ENCODE peak calls at places on chromosomes 3 and 15, in four cellular contexts. A, M, Z and D are unnamed samples.

GRCh38 chr3:178856804-178857203 is 214.8 kb downstream of the ZMAT3 start:
- DNase-seq in A (no peak), M (no peak), Z (no peak), D (no peak)

GRCh38 chr3:152556731-152557254 is 278.1 kb upstream of the P2RY1 start:
- DNase-seq in A (no peak), M (no peak), Z (no peak), D (peak)

GRCh38 chr3:78420611-78421010 is 1347.2 kb downstream of the ROBO1 start:
- DNase-seq in A (no peak), M (no peak), Z (no peak), D (no peak)

GRCh38 chr15:75594276-75594675 is 15.2 kb upstream of the PTPN9 start:
- DNase-seq in A (no peak), M (no peak), Z (no peak), D (no peak)

GRCh38 chr3:59212128-59212764 is 162.4 kb upstream of the CFAP20DC start:
- DNase-seq in A (no peak), M (peak), Z (peak), D (peak)

GRCh38 chr3:28278918-28279317 is 37.5 kb downstream of the CMC1 start:
- DNase-seq in A (no peak), M (no peak), Z (no peak), D (no peak)

GRCh38 chr3:38725726-38726410 is 76.4 kb upstream of the SCN5A start:
- DNase-seq in A (no peak), M (peak), Z (no peak), D (no peak)

GRCh38 chr3:45943207-45943846 is at the start of gene CXCR6:
- DNase-seq in A (no peak), M (no peak), Z (no peak), D (no peak)

GRCh38 chr3:100045696-100046095 is 68.6 kb downstream of the FILIP1L start:
- DNase-seq in A (peak), M (no peak), Z (no peak), D (no peak)

GRCh38 chr15:79923068-79923514 is 26.3 kb upstream of the MTHFS start:
- DNase-seq in A (peak), M (peak), Z (no peak), D (peak)

GRCh38 chr3:53841296-53841695 is 4.9 kb downstream of the CHDH start:
- DNase-seq in A (no peak), M (no peak), Z (no peak), D (peak)

GRCh38 chr3:138303474-138303873 is 26.2 kb downstream of the NME9 start:
- DNase-seq in A (no peak), M (no peak), Z (no peak), D (no peak)
- TF ChIP-seq ETV6 in A (no peak), M (no peak), Z (no peak), D (no peak)

DNA sequence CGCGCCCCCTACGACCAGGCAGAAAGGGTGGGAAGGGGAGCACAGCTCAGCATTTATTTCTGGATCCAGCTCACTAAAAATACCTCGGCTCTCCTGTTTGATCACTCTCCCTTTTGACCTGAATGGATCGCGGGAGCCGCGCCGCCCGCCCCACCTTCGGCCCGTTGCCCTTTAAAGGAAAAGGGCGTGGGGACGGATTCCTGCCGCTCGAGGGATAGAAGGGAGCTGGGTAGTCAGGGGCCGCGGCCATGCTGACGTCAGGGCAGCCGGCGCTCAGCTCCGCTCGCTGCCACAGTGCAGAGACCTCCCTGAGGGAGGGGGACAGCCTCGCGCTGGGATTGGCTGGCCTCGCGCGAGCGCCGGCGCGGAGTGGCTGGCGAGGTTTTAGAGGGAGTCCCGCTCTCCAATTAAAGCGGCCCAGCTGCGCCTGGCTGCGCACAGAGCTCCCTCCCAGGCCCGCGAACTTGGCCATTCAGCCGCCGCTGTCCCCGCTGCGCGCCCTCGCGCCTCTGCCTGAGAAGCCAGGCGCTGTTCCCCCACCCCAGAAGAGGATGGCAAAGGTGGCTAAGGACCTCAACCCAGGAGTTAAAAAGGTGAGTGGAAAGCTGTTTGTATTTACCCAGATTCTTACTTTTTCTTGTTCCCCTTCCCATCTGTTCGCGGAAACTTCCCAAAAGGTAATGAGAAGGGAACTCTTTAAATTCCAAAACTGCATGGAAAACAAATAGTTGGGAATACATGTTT is at the start of gene LMCD1:
- DNase-seq in A (peak), M (peak), Z (peak), D (peak)
- TF ChIP-seq CTCF in A (no peak), M (no peak), Z (no peak), D (peak)

GRCh38 chr3:48881006-48881405 is 17.7 kb downstream of the SLC25A20 start:
- DNase-seq in A (no peak), M (no peak), Z (no peak), D (no peak)

GRCh38 chr3:48881652-48882114 is 17.0 kb downstream of the SLC25A20 start:
- DNase-seq in A (no peak), M (no peak), Z (no peak), D (no peak)

GRCh38 chr3:48879307-48879993 is 19.2 kb downstream of the SLC25A20 start:
- DNase-seq in A (no peak), M (no peak), Z (no peak), D (no peak)

GRCh38 chr3:48877671-48878070 is 21.0 kb downstream of the SLC25A20 start:
- DNase-seq in A (no peak), M (no peak), Z (no peak), D (no peak)

GRCh38 chr3:48879994-48880377 is 18.7 kb downstream of the SLC25A20 start:
- DNase-seq in A (no peak), M (no peak), Z (no peak), D (no peak)
- TF ChIP-seq ETV6 in A (no peak), M (no peak), Z (no peak), D (no peak)

DNA sequence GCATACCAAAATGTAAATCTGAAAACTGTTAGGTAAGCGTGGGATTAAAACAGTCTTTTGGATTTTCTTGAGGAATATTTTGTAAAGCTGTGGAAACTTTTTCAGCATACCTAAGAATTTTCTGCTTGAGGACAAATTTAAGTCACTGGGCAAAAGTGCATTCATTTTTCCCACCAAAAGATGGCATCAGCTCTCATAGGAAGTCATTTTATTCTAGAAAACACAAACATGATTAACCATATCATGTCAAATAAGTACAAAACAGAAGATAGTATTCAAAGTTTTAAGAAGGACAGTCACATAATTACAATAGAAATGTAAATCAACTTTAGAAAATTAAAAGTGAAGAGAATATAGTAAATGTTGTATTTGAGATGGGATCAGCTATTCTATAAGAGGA is 63.5 kb downstream of the SLC49A4 start:
- DNase-seq in A (no peak), M (no peak), Z (no peak), D (peak)
- TF ChIP-seq CTCF in A (no peak), M (peak), Z (no peak), D (peak)

DNA sequence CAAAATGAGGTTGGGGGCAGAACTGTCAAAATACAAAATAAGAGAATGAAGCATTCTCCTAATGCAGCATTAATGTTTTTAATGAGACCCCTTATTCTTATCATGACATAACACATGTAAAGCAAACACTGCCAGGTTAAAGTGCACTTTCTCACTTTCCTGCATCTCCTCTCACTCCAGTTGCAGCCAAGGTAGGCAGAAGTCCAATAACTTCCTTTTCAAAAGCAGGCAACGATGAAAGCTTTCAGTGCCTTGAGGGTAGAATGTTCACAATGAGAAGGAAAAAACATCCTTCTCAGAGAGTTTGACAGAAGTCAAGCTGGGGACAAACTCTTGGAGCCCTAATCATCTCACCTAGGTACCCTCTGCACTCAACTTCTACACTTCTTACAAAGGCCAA is 59.5 kb downstream of the FAIM start:
- DNase-seq in A (no peak), M (no peak), Z (no peak), D (peak)
- TF ChIP-seq ETV6 in A (no peak), M (no peak), Z (no peak), D (no peak)

DNA sequence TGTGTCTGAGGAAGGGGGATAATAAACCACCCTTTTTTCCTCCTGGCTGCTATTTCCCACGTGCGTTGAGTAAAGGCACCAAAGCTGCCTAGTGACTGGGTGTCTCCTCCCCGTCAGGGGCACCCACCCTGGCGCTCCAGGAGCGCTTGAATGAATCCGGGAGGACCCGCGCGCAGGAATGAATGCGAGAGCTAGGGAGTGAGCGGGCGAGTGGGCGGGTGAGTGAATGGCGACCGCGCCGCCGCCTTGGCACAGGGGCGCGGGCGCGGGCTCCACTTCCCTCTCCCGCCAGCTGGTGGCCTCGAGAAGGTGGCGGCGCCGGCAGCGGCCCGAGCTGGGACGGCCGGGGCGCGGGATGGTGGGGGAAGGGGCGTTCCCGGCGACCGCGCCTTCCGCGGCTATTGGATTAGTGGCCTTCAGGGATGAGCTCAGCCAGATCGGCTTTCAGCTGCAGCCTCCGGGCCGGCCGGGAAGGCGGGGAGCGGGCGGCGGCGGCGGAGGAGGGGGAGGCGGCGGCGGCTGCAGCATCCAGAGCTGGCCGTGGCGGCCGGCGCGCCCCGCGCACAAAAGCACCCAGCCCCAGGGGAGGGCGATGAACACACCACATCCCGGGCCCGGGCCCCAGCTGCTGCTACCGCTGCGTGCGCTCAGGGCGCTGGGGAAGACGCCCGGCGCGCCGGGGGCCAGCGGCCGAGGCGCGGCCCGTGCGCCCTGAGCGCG is at the start of gene SPSB4:
- DNase-seq in A (peak), M (no peak), Z (no peak), D (peak)
- TF ChIP-seq CTCF in A (peak), M (no peak), Z (no peak), D (no peak)